ENCODE peak calls at places on chromosome 21, in seven cellular contexts. C, N, Z, D, J, P and L are unnamed samples. For H3K9me3, the result is how much of the 10 kb centered on the place peaks cover.

GRCh38 chr21:43343095-43343991 is 83.6 kb downstream of the SIK1 start:
- DNase-seq in C (no peak), N (no peak), Z (no peak), D (no peak), J (no peak), P (no peak), L (no peak)

GRCh38 chr21:31732538-31732864 is 583 bp upstream of the SCAF4 start:
- DNase-seq in C (no peak), N (no peak), Z (no peak), D (no peak), J (no peak), P (no peak), L (no peak)

GRCh38 chr21:28523367-28523766 is 469.3 kb downstream of the LTN1 start:
- DNase-seq in C (no peak), N (no peak), Z (no peak), D (no peak), J (no peak), P (no peak), L (no peak)

GRCh38 chr21:42833439-42833815 is 45.9 kb downstream of the WDR4 start:
- DNase-seq in C (no peak), N (peak), Z (peak), D (no peak), J (no peak), P (no peak), L (peak)

GRCh38 chr21:28642891-28643290 is 349.8 kb downstream of the LTN1 start:
- DNase-seq in C (no peak), N (no peak), Z (no peak), D (no peak), J (no peak), P (no peak), L (no peak)

GRCh38 chr21:44407493-44407892 is 47.8 kb upstream of the LRRC3 start:
- DNase-seq in C (no peak), N (no peak), Z (no peak), D (no peak), J (no peak), P (no peak), L (no peak)

GRCh38 chr21:31802331-31802730 is 70.4 kb upstream of the SCAF4 start:
- DNase-seq in C (no peak), N (peak), Z (no peak), D (no peak), J (no peak), P (no peak), L (no peak)

GRCh38 chr21:45279446-45280177 is 8.1 kb downstream of the POFUT2 start:
- DNase-seq in C (no peak), N (peak), Z (peak), D (no peak), J (no peak), P (no peak), L (no peak)

GRCh38 chr21:45262616-45263015 is 25.1 kb downstream of the POFUT2 start:
- DNase-seq in C (no peak), N (peak), Z (peak), D (no peak), J (peak), P (no peak), L (no peak)

GRCh38 chr21:15932681-15933200 is 203.0 kb downstream of the USP25 start:
- DNase-seq in C (no peak), N (no peak), Z (no peak), D (no peak), J (no peak), P (no peak), L (no peak)

GRCh38 chr21:45949928-45950739 is 31.4 kb upstream of the COL6A1 start:
- DNase-seq in C (no peak), N (no peak), Z (no peak), D (no peak), J (no peak), P (no peak), L (no peak)

GRCh38 chr21:46064870-46065214 is 33.1 kb upstream of the COL6A2 start:
- DNase-seq in C (no peak), N (peak), Z (peak), D (no peak), J (peak), P (no peak), L (no peak)

GRCh38 chr21:38349111-38349746 is 92.4 kb downstream of the KCNJ15 start:
- DNase-seq in C (no peak), N (no peak), Z (peak), D (no peak), J (no peak), P (no peak), L (no peak)

GRCh38 chr21:21268885-21269284 is 270.7 kb downstream of the NCAM2 start:
- DNase-seq in C (no peak), N (no peak), Z (no peak), D (no peak), J (no peak), P (no peak), L (no peak)

GRCh38 chr21:25733859-25734653 is 648 bp downstream of the ATP5PF start:
- DNase-seq in C (no peak), N (no peak), Z (no peak), D (peak), J (peak), P (no peak), L (no peak)

GRCh38 chr21:25895565-25896205 is 160.9 kb downstream of the GABPA start:
- DNase-seq in C (no peak), N (no peak), Z (peak), D (no peak), J (peak), P (peak), L (no peak)

GRCh38 chr21:31514598-31514997 is 144.9 kb upstream of the SOD1 start:
- DNase-seq in C (no peak), N (no peak), Z (peak), D (no peak), J (no peak), P (no peak), L (no peak)

GRCh38 chr21:45575304-45575992 is 33.2 kb upstream of the SLC19A1 start:
- DNase-seq in C (no peak), N (peak), Z (peak), D (no peak), J (peak), P (no peak), L (no peak)

GRCh38 chr21:46061950-46062349 is 36.0 kb upstream of the COL6A2 start:
- DNase-seq in C (no peak), N (no peak), Z (peak), D (no peak), J (no peak), P (no peak), L (no peak)

GRCh38 chr21:45386336-45386727 is 18.6 kb upstream of the COL18A1 start:
- DNase-seq in C (no peak), N (no peak), Z (peak), D (peak), J (peak), P (no peak), L (no peak)

GRCh38 chr21:27764056-27764455 is 797.2 kb upstream of the ADAMTS5 start:
- DNase-seq in C (no peak), N (no peak), Z (no peak), D (no peak), J (no peak), P (no peak), L (no peak)

GRCh38 chr21:41897690-41898089 is 18.5 kb upstream of the PRDM15 start:
- DNase-seq in C (no peak), N (no peak), Z (peak), D (no peak), J (peak), P (no peak), L (no peak)

GRCh38 chr21:41071410-41071809 is 96.5 kb upstream of the BACE2 start:
- DNase-seq in C (no peak), N (no peak), Z (peak), D (no peak), J (no peak), P (no peak), L (no peak)

GRCh38 chr21:44615881-44616590 is 4.2 kb downstream of the KRTAP10-8 start:
- DNase-seq in C (no peak), N (no peak), Z (no peak), D (no peak), J (no peak), P (no peak), L (no peak)

GRCh38 chr21:43928726-43929125 is 63.7 kb downstream of the AGPAT3 start:
- DNase-seq in C (no peak), N (no peak), Z (no peak), D (no peak), J (no peak), P (no peak), L (no peak)

GRCh38 chr21:34817821-34818662 is 149.2 kb downstream of the CLIC6 start:
- DNase-seq in C (no peak), N (no peak), Z (no peak), D (no peak), J (no peak), P (no peak), L (no peak)
- H3K9me3 ChIP-seq in C (under half), N (under half), Z (under half), D (under half), J (under half), P (under half), L (under half)

DNA sequence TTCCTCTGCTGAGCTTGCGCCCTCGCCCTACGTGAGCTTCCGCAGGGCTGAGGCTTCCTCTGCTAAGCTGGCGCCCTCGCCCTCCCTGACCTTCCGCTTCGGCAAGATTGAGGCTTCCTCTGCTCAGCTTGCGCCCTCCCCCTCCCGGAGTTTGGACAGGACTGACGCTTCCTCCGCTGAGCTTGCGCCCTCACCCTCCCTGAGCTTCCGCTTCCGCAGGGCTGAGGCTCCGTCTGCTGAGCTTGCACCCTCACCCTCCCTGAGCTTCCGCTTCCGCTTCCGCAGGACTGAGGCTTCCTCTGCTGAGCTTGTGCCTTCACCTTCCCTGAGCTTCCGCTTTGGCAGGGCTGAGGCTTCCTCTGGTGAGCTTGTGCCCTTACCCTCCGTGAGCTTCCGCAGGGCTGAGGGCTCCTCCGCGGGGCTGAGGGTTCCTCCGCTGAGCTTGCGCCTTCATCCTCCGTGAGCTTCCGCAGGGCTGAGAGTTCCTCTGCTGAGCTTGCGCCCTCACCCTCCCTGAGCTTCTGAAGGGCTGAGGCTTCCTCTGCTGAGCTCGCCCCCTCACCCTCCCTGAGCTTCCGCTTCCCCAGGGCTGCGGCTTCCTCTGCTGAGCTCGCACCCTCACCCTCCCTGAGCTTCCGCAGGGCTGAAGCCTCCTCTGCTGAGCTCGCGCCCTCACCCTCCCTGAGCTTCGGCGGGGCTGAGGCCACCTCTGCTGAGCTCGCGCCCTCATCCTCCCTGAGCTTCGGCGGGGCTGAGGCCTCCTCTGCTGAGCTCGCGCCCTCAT is 753.6 kb upstream of the TPTE start:
- DNase-seq in C (no peak), N (no peak), Z (no peak), D (no peak), J (no peak), P (no peak), L (no peak)
- H3K9me3 ChIP-seq in C (under half), N (under half), Z (half or more), D (under half), J (under half), P (under half), L (under half)

GRCh38 chr21:30463713-30464112 is 16.5 kb downstream of the KRTAP19-1 start:
- DNase-seq in C (no peak), N (no peak), Z (peak), D (no peak), J (no peak), P (no peak), L (no peak)
- H3K9me3 ChIP-seq in C (under half), N (under half), Z (under half), D (under half), J (under half), P (under half), L (under half)

DNA sequence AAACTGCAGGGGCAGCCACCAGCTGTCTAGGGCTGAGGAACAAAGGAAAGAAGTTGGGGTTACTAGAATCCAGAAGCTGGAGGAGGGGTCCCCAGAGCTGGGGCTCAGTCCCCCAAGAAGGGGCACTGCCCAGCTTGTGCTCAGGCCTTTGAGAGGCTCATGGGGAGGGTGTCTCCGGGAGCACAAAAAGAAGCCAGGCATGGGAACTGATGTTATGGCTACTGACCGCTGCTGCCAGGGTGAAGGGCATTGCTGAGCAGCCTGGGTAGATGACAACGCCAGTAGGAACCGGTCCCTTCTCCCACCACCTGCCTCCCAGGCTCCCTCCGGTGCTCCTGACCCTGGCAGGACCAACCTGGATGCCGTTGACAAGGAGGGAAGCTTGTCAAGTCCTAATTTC is 762.5 kb upstream of the TPTE start:
- DNase-seq in C (no peak), N (no peak), Z (no peak), D (no peak), J (no peak), P (no peak), L (no peak)
- H3K9me3 ChIP-seq in C (under half), N (under half), Z (half or more), D (under half), J (under half), P (under half), L (under half)

GRCh38 chr21:36689324-36689723 is 9.6 kb upstream of the SIM2 start:
- DNase-seq in C (no peak), N (no peak), Z (no peak), D (no peak), J (no peak), P (no peak), L (no peak)
- H3K9me3 ChIP-seq in C (under half), N (under half), Z (under half), D (under half), J (under half), P (under half), L (under half)

GRCh38 chr21:32861871-32862270 is 90.3 kb upstream of the PAXBP1 start:
- DNase-seq in C (no peak), N (no peak), Z (no peak), D (no peak), J (no peak), P (no peak), L (no peak)

DNA sequence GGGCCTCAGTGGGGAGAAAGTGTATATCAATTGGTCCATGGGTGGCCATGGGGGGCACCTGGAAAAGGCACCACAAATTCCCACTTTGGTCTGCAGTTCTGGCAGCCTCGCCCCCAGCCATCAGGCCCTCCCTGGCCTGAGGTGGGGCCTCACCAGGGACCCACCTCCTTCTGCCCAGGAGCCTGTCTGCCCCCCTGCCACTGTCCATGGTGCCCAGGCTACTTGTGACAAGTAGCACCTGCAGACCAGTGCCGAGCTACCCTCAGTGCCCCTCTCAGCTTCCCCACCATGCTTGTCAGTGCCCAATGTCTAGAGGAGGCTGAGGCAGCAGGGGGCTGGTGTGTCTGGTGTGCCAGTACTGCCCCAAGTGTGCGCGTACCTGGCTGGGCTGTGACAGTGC is 87.1 kb upstream of the PAXBP1 start:
- DNase-seq in C (no peak), N (no peak), Z (no peak), D (no peak), J (no peak), P (no peak), L (no peak)
- H3K9me3 ChIP-seq in C (under half), N (under half), Z (under half), D (under half), J (under half), P (under half), L (under half)

GRCh38 chr21:39533545-39534226 is 79.1 kb upstream of the B3GALT5 start:
- DNase-seq in C (no peak), N (no peak), Z (no peak), D (no peak), J (no peak), P (no peak), L (no peak)

GRCh38 chr21:39536835-39537234 is 75.9 kb upstream of the B3GALT5 start:
- DNase-seq in C (no peak), N (no peak), Z (no peak), D (no peak), J (no peak), P (no peak), L (no peak)

GRCh38 chr21:39538453-39539042 is 74.2 kb upstream of the B3GALT5 start:
- DNase-seq in C (no peak), N (no peak), Z (no peak), D (no peak), J (no peak), P (no peak), L (no peak)

GRCh38 chr21:39535646-39536437 is 76.9 kb upstream of the B3GALT5 start:
- DNase-seq in C (no peak), N (no peak), Z (no peak), D (no peak), J (no peak), P (no peak), L (no peak)

DNA sequence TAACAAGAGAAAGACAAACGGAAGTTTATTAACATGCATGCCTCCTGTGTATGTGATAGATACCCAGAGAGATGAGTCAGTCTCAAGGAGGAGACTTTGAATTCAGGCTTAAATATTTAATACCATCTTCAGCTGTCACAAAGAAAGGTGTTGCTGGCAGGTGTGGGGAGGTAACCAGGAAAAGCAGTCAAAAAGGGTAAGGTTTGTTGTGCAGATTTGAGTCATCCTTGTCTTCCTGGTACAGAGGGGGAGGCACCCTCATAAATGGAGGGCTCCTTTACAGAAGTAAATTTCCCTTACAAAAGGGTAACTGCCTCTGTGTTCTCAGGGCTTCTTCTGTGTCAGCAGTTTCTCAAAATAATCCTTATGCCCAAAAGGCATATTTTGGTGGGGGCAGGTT is 75.2 kb upstream of the B3GALT5 start:
- DNase-seq in C (no peak), N (no peak), Z (no peak), D (no peak), J (no peak), P (no peak), L (no peak)
- H3K9me3 ChIP-seq in C (under half), N (under half), Z (under half), D (under half), J (under half), P (under half), L (under half)

GRCh38 chr21:35990609-35991008 is 69.7 kb downstream of the SETD4 start:
- DNase-seq in C (no peak), N (no peak), Z (no peak), D (no peak), J (no peak), P (no peak), L (no peak)

GRCh38 chr21:35993875-35994490 is 66.3 kb downstream of the SETD4 start:
- DNase-seq in C (no peak), N (no peak), Z (no peak), D (no peak), J (no peak), P (no peak), L (no peak)

GRCh38 chr21:35988396-35989140 is 71.8 kb downstream of the SETD4 start:
- DNase-seq in C (no peak), N (no peak), Z (no peak), D (no peak), J (no peak), P (no peak), L (no peak)

GRCh38 chr21:35989185-35989735 is 71.1 kb downstream of the SETD4 start:
- DNase-seq in C (no peak), N (no peak), Z (no peak), D (no peak), J (peak), P (no peak), L (no peak)

GRCh38 chr21:35991131-35991530 is 69.2 kb downstream of the SETD4 start:
- DNase-seq in C (no peak), N (no peak), Z (no peak), D (no peak), J (no peak), P (no peak), L (no peak)
- H3K9me3 ChIP-seq in C (under half), N (under half), Z (under half), D (under half), J (under half), P (under half), L (under half)